ENCODE peak calls at places on chromosomes 16 and 17, in six cellular contexts. S, A, C, H, Q and G are unnamed samples.

GRCh38 chr17:45977506-45977824 is 21.6 kb upstream of the STH start:
- DNase-seq in S (no peak), A (no peak), C (no peak), H (no peak), Q (no peak), G (no peak)

GRCh38 chr16:72400257-72401078 is 228.5 kb upstream of the PMFBP1 start:
- DNase-seq in S (peak), A (no peak), C (no peak), H (no peak), Q (peak), G (peak)

GRCh38 chr16:26717826-26718225 is 348.9 kb upstream of the C16orf82 start:
- DNase-seq in S (peak), A (no peak), C (no peak), H (no peak), Q (no peak), G (no peak)

GRCh38 chr17:79087428-79088143 is 13.0 kb downstream of the ENGASE start:
- DNase-seq in S (peak), A (peak), C (peak), H (peak), Q (peak), G (peak)

GRCh38 chr16:67931712-67932461 is at the start of gene CTRL:
- DNase-seq in S (no peak), A (no peak), C (no peak), H (no peak), Q (no peak), G (no peak)

GRCh38 chr17:63962298-63962744 is 10.4 kb downstream of the SCN4A start:
- DNase-seq in S (no peak), A (no peak), C (no peak), H (no peak), Q (no peak), G (no peak)

GRCh38 chr17:16377804-16378400 is 3.0 kb upstream of the UBB start:
- DNase-seq in S (no peak), A (no peak), C (no peak), H (no peak), Q (no peak), G (no peak)

GRCh38 chr17:29124135-29124930 is 55.9 kb downstream of the MYO18A start:
- DNase-seq in S (peak), A (no peak), C (no peak), H (no peak), Q (no peak), G (peak)

GRCh38 chr17:44081681-44082080 is 11.1 kb downstream of the G6PC3 start:
- DNase-seq in S (no peak), A (no peak), C (no peak), H (no peak), Q (no peak), G (no peak)

GRCh38 chr16:70736454-70737376 is 50.9 kb upstream of the MTSS2 start:
- DNase-seq in S (no peak), A (no peak), C (no peak), H (no peak), Q (no peak), G (no peak)

GRCh38 chr17:42180922-42181850 is at the start of gene KCNH4:
- DNase-seq in S (peak), A (peak), C (peak), H (peak), Q (no peak), G (no peak)

GRCh38 chr16:8708546-8708945 is 34.1 kb downstream of the ABAT start:
- DNase-seq in S (no peak), A (no peak), C (no peak), H (no peak), Q (no peak), G (peak)

GRCh38 chr16:14172200-14172805 is 101.2 kb downstream of the MRTFB start:
- DNase-seq in S (no peak), A (no peak), C (no peak), H (no peak), Q (no peak), G (no peak)

GRCh38 chr16:86087011-86087453 is 188.1 kb downstream of the IRF8 start:
- DNase-seq in S (no peak), A (no peak), C (no peak), H (peak), Q (no peak), G (no peak)

GRCh38 chr17:43958953-43959352 is 5.2 kb upstream of the PYY start:
- DNase-seq in S (no peak), A (no peak), C (no peak), H (no peak), Q (no peak), G (no peak)

GRCh38 chr16:81592353-81592866 is 147.8 kb downstream of the CMIP start:
- DNase-seq in S (no peak), A (no peak), C (no peak), H (no peak), Q (no peak), G (no peak)

GRCh38 chr16:84751947-84752346 is 52.1 kb downstream of the USP10 start:
- DNase-seq in S (no peak), A (no peak), C (no peak), H (no peak), Q (no peak), G (no peak)

GRCh38 chr17:19304209-19304608 is 58.3 kb downstream of the B9D1 start:
- DNase-seq in S (no peak), A (peak), C (no peak), H (peak), Q (no peak), G (no peak)

GRCh38 chr17:62780951-62781350 is 27.2 kb downstream of the MARCHF10 start:
- DNase-seq in S (no peak), A (no peak), C (no peak), H (no peak), Q (no peak), G (no peak)

GRCh38 chr16:57938936-57939871 is 31.7 kb downstream of the CNGB1 start:
- DNase-seq in S (peak), A (peak), C (no peak), H (no peak), Q (no peak), G (no peak)

DNA sequence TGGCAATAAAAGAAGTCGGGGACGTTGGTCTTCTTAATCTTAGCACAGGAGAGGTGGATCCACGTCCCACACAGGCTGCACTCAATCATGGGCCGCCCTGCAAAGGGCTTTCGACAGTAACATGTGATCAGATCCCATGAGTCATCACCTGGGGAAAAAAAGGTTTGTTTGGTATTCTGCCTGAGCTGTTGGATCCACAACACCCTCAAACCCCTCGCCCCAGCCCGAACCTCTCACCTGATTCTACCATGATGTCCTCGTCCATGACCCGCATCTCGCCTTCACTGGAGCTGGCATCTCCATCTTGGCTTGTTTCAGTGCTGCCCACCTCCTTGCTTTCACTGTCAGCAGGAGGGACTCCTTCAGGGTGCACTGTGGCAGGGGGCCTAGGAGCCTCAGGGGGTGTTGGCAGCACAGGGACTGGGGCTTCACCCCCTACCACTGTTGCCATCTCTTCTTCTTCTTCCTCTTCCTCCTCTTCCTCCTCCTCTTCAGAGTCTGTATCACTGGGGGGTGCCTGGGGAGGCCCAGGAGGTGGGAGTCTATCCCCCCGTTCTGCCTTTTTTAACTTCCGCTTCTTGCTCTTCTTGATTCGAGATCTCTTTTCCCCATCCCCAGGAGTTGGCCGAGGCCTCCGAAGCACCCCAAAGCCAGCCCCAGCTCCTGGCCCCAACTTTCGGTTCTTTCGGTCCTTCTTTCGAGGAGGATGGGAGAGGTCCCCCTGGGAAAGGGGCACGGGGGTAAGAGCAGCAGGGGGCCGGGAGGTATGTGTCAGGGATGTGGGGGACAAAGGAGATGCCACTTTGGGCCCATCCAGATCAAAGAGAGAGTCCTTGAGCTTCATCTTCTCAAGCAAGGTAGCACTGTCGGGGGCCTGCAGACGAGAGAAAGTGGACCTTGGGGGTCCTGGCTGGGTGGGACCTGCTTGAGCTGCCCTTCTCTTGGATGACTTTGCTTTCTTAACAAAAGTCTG is 1.7 kb upstream of the DVL2 start:
- DNase-seq in S (no peak), A (no peak), C (no peak), H (peak), Q (no peak), G (no peak)
- H3K27ac ChIP-seq in S (no peak), A (no peak), C (no peak), H (no peak), Q (no peak), G (no peak)

GRCh38 chr17:81720267-81721071 is 8.4 kb downstream of the SLC25A10 start:
- DNase-seq in S (no peak), A (no peak), C (no peak), H (no peak), Q (no peak), G (no peak)

GRCh38 chr17:81722184-81723120 is 10.4 kb downstream of the SLC25A10 start:
- DNase-seq in S (no peak), A (no peak), C (no peak), H (peak), Q (no peak), G (no peak)

GRCh38 chr17:81726004-81726403 is 13.9 kb downstream of the SLC25A10 start:
- DNase-seq in S (no peak), A (no peak), C (no peak), H (no peak), Q (no peak), G (no peak)

GRCh38 chr17:81727324-81728031 is 15.4 kb downstream of the SLC25A10 start:
- DNase-seq in S (no peak), A (no peak), C (no peak), H (no peak), Q (no peak), G (no peak)

GRCh38 chr17:81723651-81724209 is 11.6 kb downstream of the SLC25A10 start:
- DNase-seq in S (no peak), A (no peak), C (no peak), H (no peak), Q (no peak), G (no peak)
- H3K27ac ChIP-seq in S (no peak), A (no peak), C (no peak), H (no peak), Q (no peak), G (no peak)

GRCh38 chr17:61534414-61534813 is 56.6 kb downstream of the NACA2 start:
- DNase-seq in S (no peak), A (no peak), C (no peak), H (no peak), Q (no peak), G (no peak)
- H3K27ac ChIP-seq in S (no peak), A (no peak), C (no peak), H (no peak), Q (no peak), G (no peak)

DNA sequence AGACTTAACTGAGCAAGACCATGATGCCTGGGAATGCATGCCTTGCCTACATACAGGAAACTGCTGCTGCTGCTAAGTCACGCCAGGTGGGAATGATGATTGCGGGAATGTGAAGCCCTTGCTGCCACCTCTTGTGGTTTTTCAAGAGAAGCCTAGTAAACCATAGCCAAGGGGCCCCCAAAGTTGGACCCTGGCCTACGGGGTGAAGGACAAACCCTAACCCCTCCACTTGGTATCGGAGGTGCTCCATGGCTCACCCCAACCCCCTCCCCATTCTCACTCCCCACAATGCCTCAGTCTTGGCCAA is 233.9 kb downstream of the ZNF423 start:
- DNase-seq in S (no peak), A (no peak), C (no peak), H (peak), Q (no peak), G (no peak)
- H3K27ac ChIP-seq in S (no peak), A (no peak), C (no peak), H (no peak), Q (no peak), G (no peak)

GRCh38 chr17:7851438-7852261 is 3.2 kb upstream of the TMEM88 start:
- DNase-seq in S (peak), A (peak), C (peak), H (peak), Q (peak), G (peak)
- H3K27ac ChIP-seq in S (no peak), A (no peak), C (peak), H (peak), Q (no peak), G (peak)

DNA sequence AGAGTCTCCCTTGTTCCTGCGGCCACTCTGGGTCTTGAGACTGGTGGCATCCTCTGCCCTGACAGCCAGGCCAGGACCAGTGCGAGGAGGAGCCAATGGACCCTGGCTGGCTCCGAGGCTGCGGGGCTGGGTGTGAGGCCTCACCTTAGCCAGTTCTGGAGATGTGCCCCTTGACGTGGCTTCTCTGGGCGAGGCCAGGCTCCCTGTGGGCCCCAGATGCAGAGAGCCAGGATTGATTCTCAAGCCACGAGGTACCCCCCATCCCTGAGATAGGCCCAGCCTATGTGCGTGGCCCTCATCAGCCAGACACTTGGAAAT is 66.4 kb upstream of the TOB1 start:
- DNase-seq in S (no peak), A (no peak), C (no peak), H (no peak), Q (no peak), G (no peak)
- H3K27ac ChIP-seq in S (no peak), A (peak), C (no peak), H (peak), Q (no peak), G (peak)